ENCODE peak calls at places on chromosome 12, in four cellular contexts. Y is T1000, R is right lobe of liver, P is SK-N-DZ. J is an unnamed sample.
A peak's percentile ranks its signal among the peaks of the same experiment; 100 is the strongest.

GRCh38 chr12:121439715-121440114 is 39.8 kb downstream of the RNF34 start:
- DNase-seq in Y (no peak), R (no peak), P (no peak), J (no peak)

GRCh38 chr12:49890096-49890461 is 13.6 kb downstream of the FAIM2 start:
- DNase-seq in Y (no peak), R (peak; percentile 18), P (no peak), J (no peak)

GRCh38 chr12:22299294-22299912 is 35.1 kb downstream of the ST8SIA1 start:
- DNase-seq in Y (no peak), R (no peak), P (peak; percentile 46), J (no peak)

GRCh38 chr12:18204053-18204452 is 57.3 kb upstream of the PIK3C2G start:
- DNase-seq in Y (no peak), R (no peak), P (no peak), J (no peak)

GRCh38 chr12:121811434-121812319 is 7.9 kb downstream of the SETD1B start:
- DNase-seq in Y (no peak), R (peak; percentile 81), P (peak; percentile 74), J (peak; percentile 72)

GRCh38 chr12:65536876-65537661 is 258.6 kb downstream of the MSRB3 start:
- DNase-seq in Y (no peak), R (no peak), P (no peak), J (peak; percentile 100)

GRCh38 chr12:53887881-53888280 is 50.8 kb upstream of the HOXC13 start:
- DNase-seq in Y (no peak), R (no peak), P (no peak), J (no peak)

GRCh38 chr12:78035913-78036658 is 205.4 kb downstream of the NAV3 start:
- DNase-seq in Y (no peak), R (no peak), P (peak; percentile 42), J (no peak)

GRCh38 chr12:129911437-129912049 is 7.7 kb upstream of the TMEM132D start:
- DNase-seq in Y (no peak), R (no peak), P (peak; percentile 74), J (peak; percentile 75)

GRCh38 chr12:45745861-45746277 is 16.4 kb downstream of the ARID2 start:
- DNase-seq in Y (no peak), R (no peak), P (peak; percentile 22), J (peak; percentile 60)

GRCh38 chr12:55838361-55838760 is 4.4 kb downstream of the MMP19 start:
- DNase-seq in Y (no peak), R (no peak), P (no peak), J (no peak)

GRCh38 chr12:75690556-75690955 is 179.1 kb upstream of the KRR1 start:
- DNase-seq in Y (peak; percentile 48), R (no peak), P (no peak), J (peak; percentile 98)

GRCh38 chr12:24820872-24821271 is 128.0 kb downstream of the BCAT1 start:
- DNase-seq in Y (no peak), R (no peak), P (no peak), J (peak; percentile 87)

GRCh38 chr12:63922446-63922845 is 77.9 kb downstream of the SRGAP1 start:
- DNase-seq in Y (no peak), R (no peak), P (no peak), J (peak; percentile 85)

GRCh38 chr12:34403706-34404376 is 381.5 kb downstream of the ALG10 start:
- DNase-seq in Y (no peak), R (peak; percentile 24), P (no peak), J (no peak)

GRCh38 chr12:85156569-85156968 is 120.4 kb downstream of the LRRIQ1 start:
- DNase-seq in Y (no peak), R (no peak), P (peak; percentile 15), J (peak; percentile 52)

GRCh38 chr12:1978078-1978477 is 26.2 kb downstream of the DCP1B start:
- DNase-seq in Y (no peak), R (no peak), P (no peak), J (peak; percentile 23)

GRCh38 chr12:106135781-106136180 is 3.0 kb downstream of the NUAK1 start:
- DNase-seq in Y (no peak), R (no peak), P (no peak), J (peak; percentile 76)

GRCh38 chr12:21559855-21560569 is 33.9 kb downstream of the SPX start:
- DNase-seq in Y (no peak), R (no peak), P (no peak), J (peak; percentile 94)

GRCh38 chr12:132429932-132430643 is 59.9 kb upstream of the FBRSL1 start:
- DNase-seq in Y (no peak), R (no peak), P (peak; percentile 63), J (peak; percentile 34)

GRCh38 chr12:107126688-107127481 is 33.5 kb upstream of the CRY1 start:
- DNase-seq in Y (no peak), R (no peak), P (peak; percentile 56), J (peak; percentile 60)

GRCh38 chr12:91460457-91460856 is 277.8 kb upstream of the DCN start:
- DNase-seq in Y (no peak), R (no peak), P (no peak), J (no peak)

GRCh38 chr12:123602651-123603195 is 824 bp downstream of the DDX55 start:
- DNase-seq in Y (no peak), R (no peak), P (no peak), J (peak; percentile 36)

GRCh38 chr12:76945867-76946266 is 67.0 kb upstream of the CSRP2 start:
- DNase-seq in Y (no peak), R (no peak), P (no peak), J (peak; percentile 9)

GRCh38 chr12:50032516-50033316 is 7.4 kb upstream of the RACGAP1 start:
- DNase-seq in Y (no peak), R (peak; percentile 64), P (no peak), J (no peak)

GRCh38 chr12:96398422-96399080 is 1.7 kb downstream of the CDK17 start:
- DNase-seq in Y (no peak), R (no peak), P (no peak), J (peak; percentile 27)

GRCh38 chr12:32070370-32070769 is 36.3 kb upstream of the BICD1 start:
- DNase-seq in Y (no peak), R (no peak), P (no peak), J (peak; percentile 40)

GRCh38 chr12:93256258-93256969 is 121.3 kb upstream of the NUDT4 start:
- DNase-seq in Y (no peak), R (no peak), P (no peak), J (no peak)

GRCh38 chr12:124869011-124869665 is 5.5 kb upstream of the SCARB1 start:
- DNase-seq in Y (no peak), R (no peak), P (no peak), J (peak; percentile 45)

J was measured in choroid plexus epithelial cell.